ENCODE peak calls at places on chromosomes 4 and X, in nine cellular contexts. One of them, this sample, is unnamed.

GRCh38 chr4:151099976-151100417 is 569 bp downstream of the RPS3A start:
- DNase-seq in psoas muscle: no peak
- DNase-seq in ovary: no peak
- DNase-seq in foreskin keratinocyte: no peak
- DNase-seq in body of pancreas: no peak
- DNase-seq in RWPE1: no peak
- DNase-seq in prostate gland: no peak
- DNase-seq in AG10803: peak; percentile 61
- DNase-seq in bronchial epithelial cell: peak; percentile 29
- DNase-seq in this sample: peak; percentile 51

GRCh38 chr4:186108391-186108790 is 3.9 kb downstream of the FAM149A start:
- DNase-seq in psoas muscle: no peak
- DNase-seq in ovary: no peak
- DNase-seq in foreskin keratinocyte: no peak
- DNase-seq in body of pancreas: no peak
- DNase-seq in RWPE1: no peak
- DNase-seq in prostate gland: no peak
- DNase-seq in AG10803: no peak
- DNase-seq in bronchial epithelial cell: no peak
- DNase-seq in this sample: no peak

GRCh38 chr4:74433541-74434172 is 11.3 kb upstream of the AREG start:
- DNase-seq in psoas muscle: no peak
- DNase-seq in ovary: no peak
- DNase-seq in foreskin keratinocyte: peak; percentile 98
- DNase-seq in body of pancreas: no peak
- DNase-seq in RWPE1: no peak
- DNase-seq in prostate gland: no peak
- DNase-seq in AG10803: no peak
- DNase-seq in bronchial epithelial cell: no peak
- DNase-seq in this sample: peak; percentile 35

GRCh38 chrX:41607264-41607832 is 81.4 kb upstream of the GPR34 start:
- DNase-seq in psoas muscle: no peak
- DNase-seq in ovary: no peak
- DNase-seq in foreskin keratinocyte: no peak
- DNase-seq in body of pancreas: no peak
- DNase-seq in RWPE1: no peak
- DNase-seq in prostate gland: no peak
- DNase-seq in AG10803: no peak
- DNase-seq in bronchial epithelial cell: no peak
- DNase-seq in this sample: no peak

GRCh38 chrX:131895002-131895401 is 128.1 kb upstream of the STK26 start:
- DNase-seq in psoas muscle: no peak
- DNase-seq in ovary: no peak
- DNase-seq in foreskin keratinocyte: peak; percentile 49
- DNase-seq in body of pancreas: no peak
- DNase-seq in RWPE1: peak; percentile 1
- DNase-seq in prostate gland: no peak
- DNase-seq in AG10803: peak; percentile 6
- DNase-seq in bronchial epithelial cell: peak; percentile 68
- DNase-seq in this sample: peak; percentile 0

GRCh38 chrX:16171944-16172343 is 4.7 kb downstream of the MAGEB17 start:
- DNase-seq in psoas muscle: no peak
- DNase-seq in ovary: no peak
- DNase-seq in foreskin keratinocyte: no peak
- DNase-seq in body of pancreas: no peak
- DNase-seq in RWPE1: no peak
- DNase-seq in prostate gland: no peak
- DNase-seq in AG10803: no peak
- DNase-seq in bronchial epithelial cell: no peak
- DNase-seq in this sample: no peak

GRCh38 chr4:76579596-76580375 is 144.8 kb downstream of the SHROOM3 start:
- DNase-seq in psoas muscle: no peak
- DNase-seq in ovary: no peak
- DNase-seq in foreskin keratinocyte: peak; percentile 50
- DNase-seq in body of pancreas: peak; percentile 40
- DNase-seq in RWPE1: no peak
- DNase-seq in prostate gland: no peak
- DNase-seq in AG10803: no peak
- DNase-seq in bronchial epithelial cell: no peak
- DNase-seq in this sample: no peak

GRCh38 chrX:148567229-148567628 is 66.8 kb downstream of the AFF2 start:
- DNase-seq in psoas muscle: no peak
- DNase-seq in ovary: no peak
- DNase-seq in foreskin keratinocyte: peak; percentile 22
- DNase-seq in body of pancreas: no peak
- DNase-seq in RWPE1: no peak
- DNase-seq in prostate gland: no peak
- DNase-seq in AG10803: peak; percentile 65
- DNase-seq in bronchial epithelial cell: no peak
- DNase-seq in this sample: peak; percentile 13

GRCh38 chr4:171956678-171957077 is 143.5 kb downstream of the GALNTL6 start:
- DNase-seq in psoas muscle: no peak
- DNase-seq in ovary: no peak
- DNase-seq in foreskin keratinocyte: no peak
- DNase-seq in body of pancreas: no peak
- DNase-seq in RWPE1: no peak
- DNase-seq in prostate gland: no peak
- DNase-seq in AG10803: no peak
- DNase-seq in bronchial epithelial cell: peak; percentile 7
- DNase-seq in this sample: peak; percentile 8

GRCh38 chr4:26418850-26419249 is 71.4 kb downstream of the CCKAR start:
- DNase-seq in psoas muscle: no peak
- DNase-seq in ovary: no peak
- DNase-seq in foreskin keratinocyte: no peak
- DNase-seq in body of pancreas: no peak
- DNase-seq in RWPE1: no peak
- DNase-seq in prostate gland: no peak
- DNase-seq in AG10803: no peak
- DNase-seq in bronchial epithelial cell: no peak
- DNase-seq in this sample: no peak

GRCh38 chr4:144903953-144904711 is 193.9 kb downstream of the ANAPC10 start:
- DNase-seq in psoas muscle: no peak
- DNase-seq in ovary: no peak
- DNase-seq in foreskin keratinocyte: peak; percentile 65
- DNase-seq in body of pancreas: no peak
- DNase-seq in RWPE1: no peak
- DNase-seq in prostate gland: no peak
- DNase-seq in AG10803: no peak
- DNase-seq in bronchial epithelial cell: peak; percentile 54
- DNase-seq in this sample: peak; percentile 73

GRCh38 chr4:41734366-41734765 is 14.2 kb downstream of the PHOX2B start:
- DNase-seq in psoas muscle: no peak
- DNase-seq in ovary: no peak
- DNase-seq in foreskin keratinocyte: no peak
- DNase-seq in body of pancreas: no peak
- DNase-seq in RWPE1: peak; percentile 63
- DNase-seq in prostate gland: no peak
- DNase-seq in AG10803: no peak
- DNase-seq in bronchial epithelial cell: peak; percentile 57
- DNase-seq in this sample: no peak

GRCh38 chrX:635428-636192 is 5.0 kb downstream of the SHOX start:
- DNase-seq in psoas muscle: no peak
- DNase-seq in ovary: no peak
- DNase-seq in foreskin keratinocyte: no peak
- DNase-seq in body of pancreas: no peak
- DNase-seq in RWPE1: no peak
- DNase-seq in prostate gland: no peak
- DNase-seq in AG10803: no peak
- DNase-seq in bronchial epithelial cell: no peak
- DNase-seq in this sample: no peak

GRCh38 chrX:3962511-3963350 is 249.3 kb upstream of the PRKX start:
- DNase-seq in psoas muscle: no peak
- DNase-seq in ovary: no peak
- DNase-seq in foreskin keratinocyte: peak; percentile 2
- DNase-seq in body of pancreas: peak; percentile 33
- DNase-seq in RWPE1: no peak
- DNase-seq in prostate gland: no peak
- DNase-seq in AG10803: no peak
- DNase-seq in bronchial epithelial cell: peak; percentile 5
- DNase-seq in this sample: peak; percentile 30

GRCh38 chr4:158428242-158428641 is 93.4 kb upstream of the RXFP1 start:
- DNase-seq in psoas muscle: no peak
- DNase-seq in ovary: no peak
- DNase-seq in foreskin keratinocyte: peak; percentile 36
- DNase-seq in body of pancreas: no peak
- DNase-seq in RWPE1: peak; percentile 9
- DNase-seq in prostate gland: no peak
- DNase-seq in AG10803: peak; percentile 28
- DNase-seq in bronchial epithelial cell: peak; percentile 55
- DNase-seq in this sample: peak; percentile 74

GRCh38 chr4:177246636-177247584 is 62.8 kb upstream of the NEIL3 start:
- DNase-seq in psoas muscle: no peak
- DNase-seq in ovary: no peak
- DNase-seq in foreskin keratinocyte: no peak
- DNase-seq in body of pancreas: no peak
- DNase-seq in RWPE1: no peak
- DNase-seq in prostate gland: no peak
- DNase-seq in AG10803: peak; percentile 56
- DNase-seq in bronchial epithelial cell: no peak
- DNase-seq in this sample: peak; percentile 26

GRCh38 chrX:53682885-53683555 is 3.5 kb downstream of the HUWE1 start:
- DNase-seq in psoas muscle: peak; percentile 19
- DNase-seq in ovary: no peak
- DNase-seq in foreskin keratinocyte: peak; percentile 57
- DNase-seq in body of pancreas: peak; percentile 28
- DNase-seq in RWPE1: no peak
- DNase-seq in prostate gland: no peak
- DNase-seq in AG10803: peak; percentile 48
- DNase-seq in bronchial epithelial cell: peak; percentile 39
- DNase-seq in this sample: peak; percentile 71

GRCh38 chrX:125998432-125998831 is 167.7 kb downstream of the DCAF12L2 start:
- DNase-seq in psoas muscle: no peak
- DNase-seq in ovary: no peak
- DNase-seq in foreskin keratinocyte: no peak
- DNase-seq in body of pancreas: no peak
- DNase-seq in RWPE1: no peak
- DNase-seq in prostate gland: no peak
- DNase-seq in AG10803: no peak
- DNase-seq in bronchial epithelial cell: no peak
- DNase-seq in this sample: peak; percentile 0
- TF ChIP-seq CTCF in psoas muscle: peak; percentile 9
- TF ChIP-seq CTCF in ovary: no peak
- TF ChIP-seq CTCF in foreskin keratinocyte: peak; percentile 39
- TF ChIP-seq CTCF in body of pancreas: no peak
- TF ChIP-seq CTCF in RWPE1: peak; percentile 32
- TF ChIP-seq CTCF in prostate gland: no peak
- TF ChIP-seq CTCF in AG10803: no peak
- TF ChIP-seq CTCF in bronchial epithelial cell: no peak
- TF ChIP-seq CTCF in this sample: no peak

GRCh38 chr4:152462047-152462446 is 73.8 kb downstream of the FBXW7 start:
- DNase-seq in psoas muscle: no peak
- DNase-seq in ovary: no peak
- DNase-seq in foreskin keratinocyte: no peak
- DNase-seq in body of pancreas: no peak
- DNase-seq in RWPE1: no peak
- DNase-seq in prostate gland: no peak
- DNase-seq in AG10803: no peak
- DNase-seq in bronchial epithelial cell: no peak
- DNase-seq in this sample: no peak

GRCh38 chr4:152460488-152460887 is 75.4 kb downstream of the FBXW7 start:
- DNase-seq in psoas muscle: no peak
- DNase-seq in ovary: no peak
- DNase-seq in foreskin keratinocyte: no peak
- DNase-seq in body of pancreas: no peak
- DNase-seq in RWPE1: no peak
- DNase-seq in prostate gland: no peak
- DNase-seq in AG10803: peak; percentile 83
- DNase-seq in bronchial epithelial cell: peak; percentile 60
- DNase-seq in this sample: peak; percentile 94

GRCh38 chr4:152456609-152457008 is 79.3 kb downstream of the FBXW7 start:
- DNase-seq in psoas muscle: no peak
- DNase-seq in ovary: no peak
- DNase-seq in foreskin keratinocyte: peak; percentile 38
- DNase-seq in body of pancreas: no peak
- DNase-seq in RWPE1: peak; percentile 20
- DNase-seq in prostate gland: no peak
- DNase-seq in AG10803: no peak
- DNase-seq in bronchial epithelial cell: peak; percentile 83
- DNase-seq in this sample: peak; percentile 21

GRCh38 chr4:152458801-152459302 is 77.0 kb downstream of the FBXW7 start:
- DNase-seq in psoas muscle: no peak
- DNase-seq in ovary: no peak
- DNase-seq in foreskin keratinocyte: no peak
- DNase-seq in body of pancreas: no peak
- DNase-seq in RWPE1: no peak
- DNase-seq in prostate gland: no peak
- DNase-seq in AG10803: peak; percentile 12
- DNase-seq in bronchial epithelial cell: no peak
- DNase-seq in this sample: peak; percentile 62

DNA sequence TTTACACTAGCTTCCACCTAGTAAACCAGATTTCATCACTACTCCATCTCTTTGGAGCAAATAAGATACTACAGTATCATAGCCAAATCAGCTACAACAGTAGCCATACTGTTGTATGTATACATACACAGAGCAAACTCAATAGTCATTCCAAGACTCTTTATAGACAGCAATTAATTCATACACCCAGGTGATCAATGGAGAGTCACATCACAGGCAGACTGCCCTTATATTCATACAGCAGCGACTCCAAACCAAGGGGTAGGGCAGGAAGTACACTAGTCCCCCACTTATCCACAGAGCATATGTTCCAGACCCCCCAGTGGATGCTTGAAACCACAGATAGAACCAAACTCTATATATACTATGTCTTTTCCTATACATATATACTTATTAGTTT is 76.6 kb downstream of the FBXW7 start:
- DNase-seq in psoas muscle: no peak
- DNase-seq in ovary: no peak
- DNase-seq in foreskin keratinocyte: no peak
- DNase-seq in body of pancreas: no peak
- DNase-seq in RWPE1: no peak
- DNase-seq in prostate gland: no peak
- DNase-seq in AG10803: no peak
- DNase-seq in bronchial epithelial cell: no peak
- DNase-seq in this sample: no peak
- TF ChIP-seq CTCF in psoas muscle: no peak
- TF ChIP-seq CTCF in ovary: no peak
- TF ChIP-seq CTCF in foreskin keratinocyte: no peak
- TF ChIP-seq CTCF in body of pancreas: no peak
- TF ChIP-seq CTCF in RWPE1: no peak
- TF ChIP-seq CTCF in prostate gland: no peak
- TF ChIP-seq CTCF in AG10803: no peak
- TF ChIP-seq CTCF in bronchial epithelial cell: no peak
- TF ChIP-seq CTCF in this sample: no peak

GRCh38 chr4:66691101-66691500 is 854.2 kb downstream of the CENPC start:
- DNase-seq in psoas muscle: no peak
- DNase-seq in ovary: no peak
- DNase-seq in foreskin keratinocyte: no peak
- DNase-seq in body of pancreas: no peak
- DNase-seq in RWPE1: no peak
- DNase-seq in prostate gland: no peak
- DNase-seq in AG10803: no peak
- DNase-seq in bronchial epithelial cell: no peak
- DNase-seq in this sample: peak; percentile 22
- TF ChIP-seq CTCF in psoas muscle: no peak
- TF ChIP-seq CTCF in ovary: no peak
- TF ChIP-seq CTCF in foreskin keratinocyte: peak; percentile 32
- TF ChIP-seq CTCF in body of pancreas: no peak
- TF ChIP-seq CTCF in RWPE1: no peak
- TF ChIP-seq CTCF in prostate gland: no peak
- TF ChIP-seq CTCF in AG10803: no peak
- TF ChIP-seq CTCF in bronchial epithelial cell: no peak
- TF ChIP-seq CTCF in this sample: peak; percentile 43

GRCh38 chr4:98929341-98930267 is 671 bp upstream of the EIF4E start:
- DNase-seq in psoas muscle: peak; percentile 74
- DNase-seq in ovary: peak; percentile 45
- DNase-seq in foreskin keratinocyte: peak; percentile 98
- DNase-seq in body of pancreas: peak; percentile 73
- DNase-seq in RWPE1: peak; percentile 86
- DNase-seq in prostate gland: peak; percentile 33
- DNase-seq in AG10803: peak; percentile 90
- DNase-seq in bronchial epithelial cell: peak; percentile 99
- DNase-seq in this sample: peak; percentile 92
- TF ChIP-seq CTCF in psoas muscle: peak; percentile 16
- TF ChIP-seq CTCF in ovary: no peak
- TF ChIP-seq CTCF in foreskin keratinocyte: no peak
- TF ChIP-seq CTCF in body of pancreas: no peak
- TF ChIP-seq CTCF in RWPE1: no peak
- TF ChIP-seq CTCF in prostate gland: no peak
- TF ChIP-seq CTCF in AG10803: peak; percentile 6
- TF ChIP-seq CTCF in bronchial epithelial cell: no peak
- TF ChIP-seq CTCF in this sample: peak; percentile 1